ENCODE peak calls at places on chromosomes 5 and 9, in six cellular contexts. G is A549, Y is HEK293T, Z is HepG2, E is GM12878, I is IMR-90. W is an unnamed sample.

GRCh38 chr9:79976501-79977444 is 405.0 kb downstream of the TLE4 start:
- DNase-seq in Z (no peak), E (no peak), G (no peak), I (no peak), Y (no peak), W (no peak)

GRCh38 chr9:77829440-77829839 is 181.3 kb upstream of the GNA14 start:
- DNase-seq in G (no peak), I (no peak), Z (no peak), E (no peak), Y (no peak), W (no peak)

GRCh38 chr9:113479150-113479761 is 15.7 kb downstream of the RGS3 start:
- DNase-seq in Z (no peak), E (no peak), I (no peak), G (no peak), Y (no peak), W (no peak)

GRCh38 chr5:143037071-143037470 is 266.9 kb downstream of the ARHGAP26 start:
- DNase-seq in Z (no peak), Y (no peak), G (no peak), I (no peak), E (no peak), W (no peak)

GRCh38 chr9:130390371-130390770 is 54.4 kb upstream of the ASS1 start:
- DNase-seq in Y (no peak), I (no peak), E (no peak), G (no peak), Z (no peak), W (no peak)

GRCh38 chr5:137672001-137672400 is 63.9 kb downstream of the KLHL3 start:
- DNase-seq in I (no peak), Y (no peak), E (no peak), Z (no peak), G (no peak), W (no peak)

GRCh38 chr5:74401566-74402320 is 238.8 kb downstream of the ENC1 start:
- DNase-seq in Z (no peak), Y (no peak), G (no peak), E (no peak), I (peak; percentile 26), W (no peak)

GRCh38 chr9:135065151-135065550 is 22.3 kb upstream of the OLFM1 start:
- DNase-seq in E (no peak), Z (no peak), Y (no peak), I (no peak), G (no peak), W (no peak)

GRCh38 chr9:122251351-122251750 is 13.3 kb downstream of the RBM18 start:
- DNase-seq in G (no peak), I (no peak), Z (peak; percentile 11), E (no peak), Y (no peak), W (no peak)

GRCh38 chr5:92559331-92559730 is 1021.7 kb downstream of the NR2F1-AS1 start:
- DNase-seq in G (no peak), Y (no peak), I (no peak), E (no peak), Z (no peak), W (no peak)

GRCh38 chr9:13992136-13992798 is 321.7 kb downstream of the NFIB start:
- DNase-seq in Z (no peak), Y (no peak), G (no peak), I (no peak), E (no peak), W (no peak)

GRCh38 chr9:82467478-82467877 is 478.9 kb downstream of the SPATA31D1 start:
- DNase-seq in I (no peak), Y (no peak), G (no peak), Z (no peak), E (no peak), W (no peak)

GRCh38 chr5:139677404-139678282 is 29.5 kb downstream of the CXXC5 start:
- DNase-seq in Z (no peak), E (no peak), G (no peak), I (no peak), Y (peak; percentile 37), W (no peak)

GRCh38 chr5:135243194-135244191 is 155.5 kb downstream of the MACROH2A1 start:
- DNase-seq in E (no peak), Y (no peak), I (no peak), Z (peak; percentile 39), G (no peak), W (no peak)

GRCh38 chr5:73096239-73096575 is 24.2 kb upstream of the TMEM171 start:
- DNase-seq in Z (no peak), Y (no peak), E (no peak), I (no peak), G (no peak), W (no peak)
- TF ChIP-seq BHLHE40 in Z (no peak), Y (no peak), E (no peak), I (no peak), G (no peak), W (no peak)

DNA sequence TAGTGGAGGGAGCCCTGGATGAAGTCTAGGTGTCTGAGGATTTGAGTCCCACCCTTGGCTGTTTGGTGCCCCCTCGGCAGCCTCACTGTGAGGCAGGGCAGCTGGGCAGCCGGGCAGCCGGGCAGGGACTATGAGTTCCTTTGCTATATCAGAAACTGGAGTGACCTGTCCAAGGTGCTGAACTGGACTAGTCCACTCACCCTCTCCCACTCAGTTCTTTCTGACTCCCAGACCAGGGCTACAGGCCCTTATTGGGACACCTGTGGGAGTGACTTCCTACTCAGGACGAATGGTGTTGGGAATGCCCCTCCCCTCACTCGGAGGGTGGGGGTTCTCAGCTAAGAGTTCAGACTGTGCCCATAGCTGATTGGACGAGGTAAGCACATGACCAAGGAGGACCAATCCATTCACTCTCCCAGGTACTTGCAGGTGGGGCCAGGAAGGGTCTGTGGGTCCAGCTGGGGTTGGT is 34.1 kb upstream of the RAPGEF1 start:
- DNase-seq in G (peak; percentile 48), Z (peak; percentile 41), E (no peak), I (peak; percentile 65), Y (peak; percentile 70), W (peak; percentile 66)
- TF ChIP-seq BHLHE40 in G (no peak), Z (no peak), E (no peak), I (no peak), Y (no peak), W (no peak)

DNA sequence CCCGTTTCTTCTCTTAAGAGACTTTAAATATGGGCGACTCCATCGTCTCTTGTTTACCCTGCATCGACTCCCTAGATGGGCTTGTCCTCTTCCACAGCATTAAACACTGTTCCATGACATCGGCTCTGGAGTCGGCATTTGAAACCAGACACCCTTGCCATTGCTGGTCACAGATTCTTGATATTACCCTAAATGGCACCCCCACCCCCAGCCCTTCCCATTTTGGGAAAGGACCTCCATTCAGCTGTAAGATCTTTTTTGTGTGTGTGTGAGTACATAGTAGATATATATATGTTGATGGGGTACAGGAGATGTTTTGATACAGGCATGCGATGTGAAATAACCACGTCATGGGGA is 51.1 kb upstream of the SH3PXD2B start:
- DNase-seq in G (no peak), Z (no peak), I (no peak), E (no peak), Y (no peak), W (no peak)
- TF ChIP-seq BHLHE40 in G (no peak), Z (no peak), I (no peak), E (no peak), Y (no peak), W (no peak)

GRCh38 chr5:116135344-116135743 is 50.5 kb downstream of the COMMD10 start:
- DNase-seq in E (peak; percentile 38), I (no peak), Z (no peak), G (no peak), Y (no peak), W (no peak)
- TF ChIP-seq BHLHE40 in E (no peak), I (no peak), Z (no peak), G (no peak), Y (no peak), W (no peak)

GRCh38 chr9:91502475-91502874 is 78.8 kb upstream of the NFIL3 start:
- DNase-seq in I (no peak), E (no peak), Y (no peak), G (no peak), Z (no peak), W (no peak)
- TF ChIP-seq BHLHE40 in I (no peak), E (no peak), Y (no peak), G (no peak), Z (no peak), W (no peak)

GRCh38 chr5:154583545-154584168 is 105.6 kb upstream of the HAND1 start:
- DNase-seq in E (no peak), Z (no peak), Y (no peak), I (no peak), G (peak; percentile 80), W (no peak)
- TF ChIP-seq BHLHE40 in E (no peak), Z (no peak), Y (no peak), I (no peak), G (no peak), W (no peak)

GRCh38 chr9:87497080-87497603 is 525 bp upstream of the DAPK1 start:
- DNase-seq in Y (no peak), I (no peak), Z (no peak), E (no peak), G (no peak), W (no peak)

GRCh38 chr9:87498816-87499454 is 1.3 kb downstream of the DAPK1 start:
- DNase-seq in I (no peak), G (no peak), Y (no peak), E (no peak), Z (no peak), W (peak; percentile 33)

GRCh38 chr9:87497604-87498045 is at the start of gene DAPK1:
- DNase-seq in Y (peak; percentile 78), G (peak; percentile 83), Z (peak; percentile 55), E (no peak), I (no peak), W (peak; percentile 77)

GRCh38 chr9:87499455-87500015 is 1.9 kb downstream of the DAPK1 start:
- DNase-seq in Z (no peak), E (no peak), G (no peak), I (no peak), Y (no peak), W (no peak)

DNA sequence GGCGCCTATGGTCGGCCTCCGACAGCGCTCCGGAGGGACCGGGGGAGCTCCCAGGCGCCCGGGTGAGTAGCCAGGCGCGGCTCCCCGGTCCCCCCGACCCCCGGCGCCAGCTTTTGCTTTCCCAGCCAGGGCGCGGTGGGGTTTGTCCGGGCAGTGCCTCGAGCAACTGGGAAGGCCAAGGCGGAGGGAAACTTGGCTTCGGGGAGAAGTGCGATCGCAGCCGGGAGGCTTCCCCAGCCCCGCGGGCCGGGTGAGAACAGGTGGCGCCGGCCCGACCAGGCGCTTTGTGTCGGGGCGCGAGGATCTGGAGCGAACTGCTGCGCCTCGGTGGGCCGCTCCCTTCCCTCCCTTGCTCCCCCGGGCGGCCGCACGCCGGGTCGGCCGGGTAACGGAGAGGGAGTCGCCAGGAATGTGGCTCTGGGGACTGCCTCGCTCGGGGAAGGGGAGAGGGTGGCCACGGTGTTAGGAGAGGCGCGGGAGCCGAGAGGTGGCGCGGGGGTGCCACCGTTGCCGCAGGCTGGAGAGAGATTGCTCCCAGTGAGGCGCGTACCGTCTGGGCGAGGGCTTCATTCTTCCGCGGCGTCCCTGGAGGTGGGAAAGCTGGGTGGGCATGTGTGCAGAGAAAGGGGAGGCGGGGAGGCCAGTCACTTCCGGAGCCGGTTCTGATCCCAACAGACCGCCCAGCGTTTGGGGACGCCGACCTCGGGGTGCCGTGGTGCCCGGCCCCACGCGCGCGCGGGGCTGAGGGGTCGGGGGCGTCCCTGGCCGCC is 564 bp downstream of the DAPK1 start:
- DNase-seq in Y (peak; percentile 65), Z (peak; percentile 48), I (no peak), G (peak; percentile 69), E (no peak), W (peak; percentile 49)
- TF ChIP-seq BHLHE40 in Y (no peak), Z (no peak), I (no peak), G (no peak), E (no peak), W (no peak)

GRCh38 chr5:81556809-81557208 is 162.9 kb upstream of the ACOT12 start:
- DNase-seq in Y (no peak), I (no peak), Z (no peak), E (no peak), G (no peak), W (no peak)
- TF ChIP-seq BHLHE40 in Y (no peak), I (no peak), Z (no peak), E (no peak), G (no peak), W (no peak)

W was measured in K562.